ENCODE peak calls at places on chromosomes 11 and 22, in six cellular contexts. U, W, P, Q, R and M are unnamed samples.

GRCh38 chr11:71248656-71249055 is 3.7 kb downstream of the SHANK2 start:
- DNase-seq in U (no peak), W (no peak), P (no peak), Q (no peak), R (no peak), M (no peak)

GRCh38 chr11:66050581-66051231 is 1.5 kb upstream of the SF3B2 start:
- DNase-seq in U (no peak), W (no peak), P (no peak), Q (no peak), R (no peak), M (no peak)

GRCh38 chr22:40654522-40655167 is 18.1 kb upstream of the MRTFA start:
- DNase-seq in U (peak), W (peak), P (no peak), Q (no peak), R (no peak), M (peak)

GRCh38 chr11:34680206-34680605 is 59.3 kb downstream of the EHF start:
- DNase-seq in U (no peak), W (no peak), P (no peak), Q (no peak), R (no peak), M (no peak)

GRCh38 chr11:95993438-95994339 is 69.8 kb upstream of the MTMR2 start:
- DNase-seq in U (no peak), W (no peak), P (no peak), Q (no peak), R (no peak), M (no peak)

GRCh38 chr22:33049125-33049729 is 9.0 kb downstream of the SYN3 start:
- DNase-seq in U (peak), W (peak), P (peak), Q (peak), R (peak), M (peak)

GRCh38 chr22:32574397-32574796 is 99.8 kb downstream of the FBXO7 start:
- DNase-seq in U (no peak), W (no peak), P (no peak), Q (no peak), R (no peak), M (no peak)

GRCh38 chr11:790721-791564 is 1.1 kb upstream of the CEND1 start:
- DNase-seq in U (peak), W (no peak), P (no peak), Q (no peak), R (no peak), M (no peak)

GRCh38 chr11:73346186-73346935 is 29.8 kb upstream of the RELT start:
- DNase-seq in U (no peak), W (no peak), P (no peak), Q (no peak), R (no peak), M (no peak)

GRCh38 chr22:25449781-25450317 is 114.6 kb upstream of the GRK3 start:
- DNase-seq in U (no peak), W (no peak), P (no peak), Q (no peak), R (no peak), M (no peak)

GRCh38 chr11:61702701-61703312 is 22.6 kb downstream of the DAGLA start:
- DNase-seq in U (no peak), W (no peak), P (no peak), Q (no peak), R (no peak), M (no peak)

GRCh38 chr11:131511794-131512193 is 141.4 kb downstream of the NTM start:
- DNase-seq in U (peak), W (peak), P (no peak), Q (no peak), R (no peak), M (peak)

GRCh38 chr11:128666397-128666796 is 27.5 kb upstream of the FLI1 start:
- DNase-seq in U (no peak), W (no peak), P (no peak), Q (no peak), R (no peak), M (no peak)

GRCh38 chr11:74100735-74101134 is 70.1 kb downstream of the C2CD3 start:
- DNase-seq in U (no peak), W (no peak), P (no peak), Q (no peak), R (no peak), M (no peak)

GRCh38 chr22:19292262-19293230 is 1.0 kb upstream of the CLTCL1 start:
- DNase-seq in U (peak), W (no peak), P (peak), Q (no peak), R (no peak), M (peak)

GRCh38 chr11:636511-637332 is at the start of gene DRD4:
- DNase-seq in U (peak), W (no peak), P (no peak), Q (no peak), R (no peak), M (no peak)

GRCh38 chr22:37199839-37200161 is 11.8 kb upstream of the C1QTNF6 start:
- DNase-seq in U (no peak), W (no peak), P (no peak), Q (no peak), R (no peak), M (no peak)

GRCh38 chr22:39214383-39215069 is 30.3 kb downstream of the PDGFB start:
- DNase-seq in U (no peak), W (no peak), P (no peak), Q (no peak), R (peak), M (peak)

GRCh38 chr22:21984793-21985192 is 2.2 kb upstream of the TOP3B start:
- DNase-seq in U (peak), W (no peak), P (no peak), Q (no peak), R (peak), M (no peak)

GRCh38 chr22:19932367-19933206 is 9.0 kb upstream of the COMT start:
- DNase-seq in U (no peak), W (peak), P (no peak), Q (no peak), R (no peak), M (no peak)

GRCh38 chr22:40661661-40662060 is 17.6 kb upstream of the MCHR1 start:
- DNase-seq in U (no peak), W (no peak), P (no peak), Q (no peak), R (no peak), M (no peak)

GRCh38 chr11:31806186-31806943 is 4.8 kb downstream of the PAX6 start:
- DNase-seq in U (no peak), W (no peak), P (no peak), Q (no peak), R (no peak), M (no peak)

GRCh38 chr11:2584812-2585565 is 114.8 kb downstream of the KCNQ1OT1 start:
- DNase-seq in U (no peak), W (peak), P (no peak), Q (no peak), R (no peak), M (peak)

GRCh38 chr11:130738618-130739017 is 177.7 kb downstream of the SNX19 start:
- DNase-seq in U (no peak), W (no peak), P (no peak), Q (no peak), R (no peak), M (no peak)

GRCh38 chr11:36354221-36355003 is 58.3 kb downstream of the PRR5L start:
- DNase-seq in U (peak), W (no peak), P (no peak), Q (no peak), R (no peak), M (no peak)

GRCh38 chr22:36386351-36386899 is 1.3 kb downstream of the MYH9 start:
- DNase-seq in U (peak), W (no peak), P (no peak), Q (no peak), R (no peak), M (peak)

GRCh38 chr11:94866936-94867795 is 99.0 kb downstream of the AMOTL1 start:
- DNase-seq in U (no peak), W (no peak), P (no peak), Q (no peak), R (no peak), M (no peak)

GRCh38 chr11:20438637-20439036 is 51.1 kb downstream of the PRMT3 start:
- DNase-seq in U (no peak), W (no peak), P (no peak), Q (no peak), R (no peak), M (no peak)

GRCh38 chr22:22691716-22692701 is 47.6 kb downstream of the GGTLC2 start:
- DNase-seq in U (peak), W (no peak), P (no peak), Q (no peak), R (no peak), M (no peak)

GRCh38 chr11:18836415-18836814 is 44.8 kb upstream of the PTPN5 start:
- DNase-seq in U (no peak), W (no peak), P (no peak), Q (no peak), R (no peak), M (no peak)

GRCh38 chr11:29334781-29335140 is 682.1 kb downstream of the KCNA4 start:
- DNase-seq in U (no peak), W (no peak), P (no peak), Q (no peak), R (no peak), M (no peak)

GRCh38 chr11:75268626-75269366 is 28.2 kb downstream of the TPBGL start:
- DNase-seq in U (no peak), W (no peak), P (no peak), Q (no peak), R (no peak), M (peak)

GRCh38 chr11:100827934-100828661 is 141.0 kb downstream of the ARHGAP42 start:
- DNase-seq in U (peak), W (no peak), P (no peak), Q (no peak), R (no peak), M (peak)